ENCODE peak calls at places on chromosomes 2 and 18, in seven cellular contexts. C, X, H, B, E, V and F are unnamed samples.
A peak's percentile ranks its signal among the peaks of the same experiment; 100 is the strongest.

GRCh38 chr18:2112435-2113045 is 458.8 kb downstream of the METTL4 start:
- DNase-seq in E (peak; percentile 62), B (no peak), X (no peak), H (no peak), C (no peak), V (no peak), F (no peak)

GRCh38 chr2:145339646-145340045 is 819.7 kb upstream of the ZEB2 start:
- DNase-seq in C (no peak), V (no peak), X (no peak), E (no peak), B (no peak), H (no peak), F (no peak)

GRCh38 chr2:185385157-185385556 is 353.4 kb upstream of the FSIP2 start:
- DNase-seq in E (no peak), C (no peak), V (no peak), H (peak; percentile 54), B (no peak), X (no peak), F (no peak)

GRCh38 chr2:230778350-230779140 is 65.9 kb downstream of the CAB39 start:
- DNase-seq in B (no peak), H (no peak), V (no peak), X (no peak), E (no peak), C (no peak), F (no peak)

GRCh38 chr18:54150226-54150625 is 74.2 kb downstream of the MBD2 start:
- DNase-seq in X (no peak), H (no peak), V (peak; percentile 31), C (no peak), B (no peak), E (peak; percentile 48), F (peak; percentile 57)

GRCh38 chr2:238593678-238594077 is 167.0 kb downstream of the ASB1 start:
- DNase-seq in X (no peak), V (no peak), H (no peak), E (no peak), C (no peak), B (no peak), F (no peak)

GRCh38 chr2:185674232-185674631 is 64.4 kb upstream of the FSIP2 start:
- DNase-seq in X (no peak), C (no peak), B (no peak), E (no peak), V (no peak), H (no peak), F (no peak)

GRCh38 chr2:1022178-1022577 is 71.5 kb downstream of the SNTG2 start:
- DNase-seq in X (no peak), B (no peak), V (peak; percentile 10), C (no peak), H (no peak), E (no peak), F (no peak)

GRCh38 chr2:71613953-71614925 is 160.9 kb downstream of the DYSF start:
- DNase-seq in C (no peak), B (no peak), H (no peak), V (no peak), E (no peak), X (peak; percentile 33), F (peak; percentile 17)

GRCh38 chr2:240452471-240453256 is 17.2 kb downstream of the GPC1 start:
- DNase-seq in X (peak; percentile 80), V (peak; percentile 50), E (peak; percentile 87), H (peak; percentile 56), C (peak; percentile 79), B (peak; percentile 35), F (peak; percentile 74)

GRCh38 chr2:105521176-105521575 is 122.3 kb upstream of the FHL2 start:
- DNase-seq in H (peak; percentile 49), X (no peak), E (peak; percentile 86), V (peak; percentile 14), B (peak; percentile 15), C (peak; percentile 8), F (no peak)

GRCh38 chr2:28300921-28301341 is 91.7 kb upstream of the FOSL2 start:
- DNase-seq in B (peak; percentile 98), C (no peak), V (no peak), X (no peak), E (no peak), H (peak; percentile 98), F (no peak)

GRCh38 chr2:79906149-79906548 is 393.3 kb downstream of the CTNNA2 start:
- DNase-seq in X (no peak), V (no peak), H (no peak), B (no peak), E (no peak), C (no peak), F (no peak)

GRCh38 chr2:12284487-12284886 is 432.2 kb upstream of the TRIB2 start:
- DNase-seq in E (no peak), H (peak; percentile 57), X (no peak), B (peak; percentile 60), V (no peak), C (no peak), F (no peak)

GRCh38 chr2:47015206-47015605 is 99.6 kb upstream of the MCFD2 start:
- DNase-seq in B (no peak), X (no peak), V (peak; percentile 26), E (no peak), H (no peak), C (no peak), F (no peak)

GRCh38 chr2:24492283-24493272 is 1.5 kb downstream of the NCOA1 start:
- DNase-seq in B (no peak), E (peak; percentile 35), V (peak; percentile 35), X (no peak), H (peak; percentile 56), C (peak; percentile 20), F (no peak)

GRCh38 chr18:58101291-58101706 is 57.3 kb downstream of the NEDD4L start:
- DNase-seq in V (no peak), X (no peak), C (no peak), H (no peak), B (no peak), E (no peak), F (no peak)

GRCh38 chr2:205903549-205904129 is 182.3 kb downstream of the INO80D start:
- DNase-seq in C (peak; percentile 18), E (peak; percentile 74), X (no peak), V (peak; percentile 86), B (no peak), H (peak; percentile 30), F (peak; percentile 68)

GRCh38 chr2:65491381-65491903 is 59.0 kb upstream of the SPRED2 start:
- DNase-seq in H (no peak), B (no peak), V (no peak), E (no peak), X (no peak), C (no peak), F (no peak)

GRCh38 chr18:22789600-22789999 is 143.5 kb upstream of the RBBP8 start:
- DNase-seq in C (no peak), H (no peak), X (no peak), V (no peak), E (no peak), B (no peak), F (no peak)

GRCh38 chr2:226837787-226838603 is 2.1 kb downstream of the RHBDD1 start:
- DNase-seq in B (no peak), H (peak; percentile 56), V (no peak), E (no peak), C (no peak), X (no peak), F (no peak)

GRCh38 chr2:67626076-67626475 is 228.9 kb downstream of the ETAA1 start:
- DNase-seq in C (no peak), X (no peak), V (no peak), H (no peak), E (no peak), B (no peak), F (no peak)

GRCh38 chr2:67627456-67627855 is 230.3 kb downstream of the ETAA1 start:
- DNase-seq in C (no peak), H (peak; percentile 55), B (no peak), X (no peak), E (no peak), V (no peak), F (no peak)

GRCh38 chr2:67625671-67626070 is 228.5 kb downstream of the ETAA1 start:
- DNase-seq in E (no peak), X (no peak), V (no peak), B (peak; percentile 69), C (no peak), H (peak; percentile 78), F (no peak)

GRCh38 chr2:67625178-67625577 is 228.0 kb downstream of the ETAA1 start:
- DNase-seq in V (no peak), B (peak; percentile 44), X (no peak), H (peak; percentile 70), C (no peak), E (no peak), F (no peak)

DNA sequence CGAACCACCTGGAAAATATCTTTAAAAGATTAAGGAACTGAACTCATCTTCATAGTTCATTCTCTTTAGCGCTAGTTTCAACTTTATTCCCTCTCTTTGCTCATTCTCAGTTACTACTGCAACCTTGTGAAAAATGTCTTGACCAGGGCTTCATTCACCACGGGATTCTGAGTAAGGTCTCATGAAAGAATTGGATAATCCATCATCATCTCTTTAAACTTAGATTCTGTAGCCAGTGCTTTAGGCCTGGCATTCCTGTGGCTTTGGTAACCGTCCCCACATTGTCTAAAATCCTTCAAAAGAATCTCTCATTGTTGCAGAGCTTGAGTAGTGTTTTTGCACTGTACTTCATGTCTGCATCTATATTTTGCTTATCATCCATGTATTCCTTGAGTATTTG is 229.5 kb downstream of the ETAA1 start:
- DNase-seq in C (no peak), H (peak; percentile 35), X (no peak), B (peak; percentile 73), E (no peak), V (no peak), F (no peak)
- H2BK5ac ChIP-seq in C (no peak overlapping the region), H (no peak overlapping the region), X (no peak overlapping the region), B (no peak overlapping the region), E (no peak overlapping the region), V (no peak overlapping the region), F (no peak overlapping the region)

DNA sequence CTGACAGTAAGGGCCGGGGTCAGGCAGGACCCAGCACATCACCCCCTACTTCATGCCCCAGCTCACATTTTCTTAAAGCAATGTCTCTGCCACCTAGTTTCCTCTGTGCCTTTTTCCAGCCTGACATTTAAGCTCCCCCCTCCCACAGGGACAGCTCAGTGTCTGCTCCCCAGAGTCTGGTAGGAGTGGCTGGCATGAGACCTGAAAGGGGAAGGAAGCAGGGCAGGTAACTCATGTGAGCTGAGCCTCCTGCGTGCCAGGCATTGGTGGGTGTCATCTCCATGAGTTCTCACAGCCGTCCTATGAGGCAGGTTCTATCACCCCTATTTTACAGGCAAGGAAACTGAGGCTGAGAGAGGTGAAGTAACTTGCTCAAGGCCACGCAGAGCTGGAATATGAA is 1.5 kb downstream of the DNAJB2 start:
- DNase-seq in C (no peak), H (no peak), E (no peak), V (no peak), B (no peak), X (no peak), F (no peak)
- H2BK5ac ChIP-seq in C (no peak overlapping the region), H (no peak overlapping the region), E (no peak overlapping the region), V (peak overlapping the region; percentile 28), B (no peak overlapping the region), X (no peak overlapping the region), F (no peak overlapping the region)

GRCh38 chr18:4854664-4855063 is 342.4 kb downstream of the AKAIN1 start:
- DNase-seq in C (no peak), B (no peak), E (no peak), X (no peak), V (no peak), H (no peak), F (peak; percentile 65)
- H2BK5ac ChIP-seq in C (no peak overlapping the region), B (no peak overlapping the region), E (no peak overlapping the region), X (no peak overlapping the region), V (no peak overlapping the region), H (no peak overlapping the region), F (no peak overlapping the region)

GRCh38 chr2:118982039-118982438 is 40.0 kb downstream of the MARCO start:
- DNase-seq in X (no peak), V (no peak), E (no peak), B (no peak), C (no peak), H (no peak), F (no peak)
- H2BK5ac ChIP-seq in X (no peak overlapping the region), V (no peak overlapping the region), E (no peak overlapping the region), B (no peak overlapping the region), C (no peak overlapping the region), H (no peak overlapping the region), F (no peak overlapping the region)

GRCh38 chr18:50092250-50092780 is 102.6 kb downstream of the MYO5B start:
- DNase-seq in X (no peak), H (no peak), B (no peak), V (no peak), E (no peak), C (no peak), F (no peak)
- H2BK5ac ChIP-seq in X (no peak overlapping the region), H (no peak overlapping the region), B (no peak overlapping the region), V (no peak overlapping the region), E (peak overlapping the region; percentile 83), C (no peak overlapping the region), F (no peak overlapping the region)